ENCODE peak calls at places on chromosomes 16 and 17, in nine cellular contexts. G, K, T, F, M, C, L, Y and V are unnamed samples.

GRCh38 chr16:29909398-29909797 is 9.1 kb downstream of the ASPHD1 start:
- DNase-seq in F (peak), G (no peak), M (no peak), L (no peak), C (no peak), K (no peak), Y (no peak), T (no peak), V (no peak)

GRCh38 chr17:79353016-79353415 is 257.8 kb downstream of the RBFOX3 start:
- DNase-seq in T (no peak), Y (no peak), C (no peak), F (no peak), G (no peak), M (no peak), L (no peak), K (no peak), V (no peak)

GRCh38 chr17:38914741-38915638 is 10.4 kb upstream of the LASP1NB start:
- DNase-seq in G (no peak), M (no peak), T (no peak), Y (no peak), L (peak), F (no peak), K (no peak), C (no peak), V (no peak)

GRCh38 chr16:87077750-87078127 is 239.5 kb downstream of the C16orf95 start:
- DNase-seq in T (no peak), G (no peak), Y (no peak), K (no peak), M (no peak), F (no peak), L (no peak), C (no peak), V (no peak)

GRCh38 chr17:77498056-77498785 is 357.5 kb downstream of the SEC14L1 start:
- DNase-seq in C (no peak), K (no peak), L (no peak), M (no peak), F (no peak), T (no peak), Y (no peak), G (no peak), V (no peak)

GRCh38 chr17:2701996-2702741 is 9.4 kb downstream of the CLUH start:
- DNase-seq in K (no peak), Y (no peak), M (no peak), T (peak), F (no peak), L (no peak), C (no peak), G (no peak), V (no peak)

GRCh38 chr17:74150428-74151025 is 53.0 kb upstream of the RPL38 start:
- DNase-seq in M (no peak), T (no peak), G (no peak), Y (no peak), L (no peak), F (no peak), K (no peak), C (no peak), V (no peak)

GRCh38 chr17:47404006-47404405 is 80.3 kb downstream of the EFCAB13 start:
- DNase-seq in T (no peak), M (no peak), Y (no peak), K (no peak), F (no peak), G (no peak), C (no peak), L (no peak), V (no peak)

GRCh38 chr17:51059781-51060180 is 60.9 kb downstream of the SPAG9 start:
- DNase-seq in T (no peak), G (peak), F (peak), C (no peak), L (no peak), K (no peak), M (no peak), Y (no peak), V (no peak)

GRCh38 chr17:14092808-14093207 is 23.5 kb downstream of the COX10 start:
- DNase-seq in G (no peak), T (no peak), K (no peak), Y (no peak), C (no peak), F (no peak), L (no peak), M (peak), V (no peak)

GRCh38 chr16:14629612-14629918 is 495 bp downstream of the PARN start:
- DNase-seq in Y (no peak), F (peak), L (no peak), K (no peak), T (no peak), G (no peak), C (no peak), M (no peak), V (no peak)

GRCh38 chr16:11526921-11527320 is 59.8 kb downstream of the LITAF start:
- DNase-seq in G (no peak), L (peak), M (no peak), C (no peak), Y (no peak), K (no peak), F (no peak), T (no peak), V (no peak)